ENCODE peak calls at places on chromosomes 3 and 15, in eight cellular contexts. One of them, this sample, is unnamed.

GRCh38 chr15:65379986-65380385 is 2.2 kb upstream of the IGDCC3 start:
- DNase-seq in adrenal gland: no peak
- DNase-seq in tibial nerve: no peak
- DNase-seq in testis: no peak
- DNase-seq in heart left ventricle: no peak
- DNase-seq in uterus: no peak
- DNase-seq in ovary: no peak
- DNase-seq in body of pancreas: no peak
- DNase-seq in this sample: no peak

GRCh38 chr15:96109820-96110219 is 220.7 kb upstream of the NR2F2 start:
- DNase-seq in testis: no peak
- DNase-seq in ovary: no peak
- DNase-seq in adrenal gland: no peak
- DNase-seq in body of pancreas: no peak
- DNase-seq in heart left ventricle: no peak
- DNase-seq in tibial nerve: no peak
- DNase-seq in uterus: no peak
- DNase-seq in this sample: no peak

GRCh38 chr3:112776836-112777235 is 69.8 kb downstream of the CD200R1L start:
- DNase-seq in adrenal gland: no peak
- DNase-seq in uterus: no peak
- DNase-seq in tibial nerve: no peak
- DNase-seq in heart left ventricle: no peak
- DNase-seq in testis: no peak
- DNase-seq in ovary: no peak
- DNase-seq in body of pancreas: no peak
- DNase-seq in this sample: no peak

GRCh38 chr15:28114721-28115622 is 15.9 kb upstream of the OCA2 start:
- DNase-seq in ovary: no peak
- DNase-seq in tibial nerve: no peak
- DNase-seq in heart left ventricle: peak
- DNase-seq in testis: no peak
- DNase-seq in uterus: no peak
- DNase-seq in adrenal gland: no peak
- DNase-seq in body of pancreas: no peak
- DNase-seq in this sample: no peak

GRCh38 chr3:192850501-192850981 is 67.1 kb downstream of the MB21D2 start:
- DNase-seq in heart left ventricle: no peak
- DNase-seq in ovary: no peak
- DNase-seq in body of pancreas: no peak
- DNase-seq in tibial nerve: no peak
- DNase-seq in adrenal gland: no peak
- DNase-seq in uterus: no peak
- DNase-seq in testis: no peak
- DNase-seq in this sample: peak

GRCh38 chr3:11591401-11592266 is 52.1 kb downstream of the VGLL4 start:
- DNase-seq in body of pancreas: peak
- DNase-seq in testis: peak
- DNase-seq in uterus: peak
- DNase-seq in heart left ventricle: peak
- DNase-seq in ovary: peak
- DNase-seq in tibial nerve: peak
- DNase-seq in adrenal gland: peak
- DNase-seq in this sample: peak

GRCh38 chr3:36698314-36698713 is 66.0 kb downstream of the DCLK3 start:
- DNase-seq in body of pancreas: no peak
- DNase-seq in uterus: no peak
- DNase-seq in tibial nerve: no peak
- DNase-seq in ovary: no peak
- DNase-seq in adrenal gland: no peak
- DNase-seq in testis: no peak
- DNase-seq in heart left ventricle: no peak
- DNase-seq in this sample: no peak

GRCh38 chr3:72708441-72708840 is 139.8 kb downstream of the SHQ1 start:
- DNase-seq in adrenal gland: no peak
- DNase-seq in tibial nerve: no peak
- DNase-seq in testis: no peak
- DNase-seq in heart left ventricle: no peak
- DNase-seq in ovary: no peak
- DNase-seq in body of pancreas: no peak
- DNase-seq in uterus: no peak
- DNase-seq in this sample: no peak

GRCh38 chr15:68725736-68726135 is 95.0 kb downstream of the ANP32A start:
- DNase-seq in tibial nerve: peak
- DNase-seq in heart left ventricle: peak
- DNase-seq in body of pancreas: peak
- DNase-seq in adrenal gland: peak
- DNase-seq in ovary: peak
- DNase-seq in testis: peak
- DNase-seq in uterus: peak
- DNase-seq in this sample: peak
- H3K27ac ChIP-seq in tibial nerve: no peak
- H3K27ac ChIP-seq in heart left ventricle: peak
- H3K27ac ChIP-seq in body of pancreas: no peak
- H3K27ac ChIP-seq in adrenal gland: no peak
- H3K27ac ChIP-seq in ovary: peak
- H3K27ac ChIP-seq in testis: no peak
- H3K27ac ChIP-seq in uterus: peak
- H3K27ac ChIP-seq in this sample: no peak

GRCh38 chr3:171460226-171461086 is at the start of gene TNIK:
- DNase-seq in heart left ventricle: peak
- DNase-seq in body of pancreas: peak
- DNase-seq in uterus: peak
- DNase-seq in testis: peak
- DNase-seq in ovary: peak
- DNase-seq in tibial nerve: peak
- DNase-seq in adrenal gland: peak
- DNase-seq in this sample: peak
- TF ChIP-seq POLR2A in heart left ventricle: no peak
- TF ChIP-seq POLR2A in body of pancreas: peak
- TF ChIP-seq POLR2A in uterus: peak
- TF ChIP-seq POLR2A in testis: no peak
- TF ChIP-seq POLR2A in ovary: no peak
- TF ChIP-seq POLR2A in tibial nerve: peak
- TF ChIP-seq POLR2A in adrenal gland: no peak
- TF ChIP-seq POLR2A in this sample: no peak

GRCh38 chr3:120435621-120436020 is 15.2 kb downstream of the FSTL1 start:
- DNase-seq in ovary: no peak
- DNase-seq in body of pancreas: no peak
- DNase-seq in testis: no peak
- DNase-seq in tibial nerve: no peak
- DNase-seq in uterus: no peak
- DNase-seq in adrenal gland: no peak
- DNase-seq in heart left ventricle: no peak
- DNase-seq in this sample: no peak
- H3K27ac ChIP-seq in ovary: no peak
- H3K27ac ChIP-seq in body of pancreas: no peak
- H3K27ac ChIP-seq in testis: peak
- H3K27ac ChIP-seq in tibial nerve: peak
- H3K27ac ChIP-seq in uterus: peak
- H3K27ac ChIP-seq in adrenal gland: no peak
- H3K27ac ChIP-seq in heart left ventricle: peak
- H3K27ac ChIP-seq in this sample: peak

GRCh38 chr3:79506751-79507150 is 261.0 kb downstream of the ROBO1 start:
- DNase-seq in body of pancreas: no peak
- DNase-seq in ovary: no peak
- DNase-seq in testis: no peak
- DNase-seq in adrenal gland: no peak
- DNase-seq in heart left ventricle: no peak
- DNase-seq in uterus: no peak
- DNase-seq in tibial nerve: no peak
- DNase-seq in this sample: no peak
- TF ChIP-seq POLR2A in body of pancreas: no peak
- TF ChIP-seq POLR2A in ovary: no peak
- TF ChIP-seq POLR2A in testis: no peak
- TF ChIP-seq POLR2A in adrenal gland: no peak
- TF ChIP-seq POLR2A in heart left ventricle: no peak
- TF ChIP-seq POLR2A in uterus: no peak
- TF ChIP-seq POLR2A in tibial nerve: no peak
- TF ChIP-seq POLR2A in this sample: no peak

DNA sequence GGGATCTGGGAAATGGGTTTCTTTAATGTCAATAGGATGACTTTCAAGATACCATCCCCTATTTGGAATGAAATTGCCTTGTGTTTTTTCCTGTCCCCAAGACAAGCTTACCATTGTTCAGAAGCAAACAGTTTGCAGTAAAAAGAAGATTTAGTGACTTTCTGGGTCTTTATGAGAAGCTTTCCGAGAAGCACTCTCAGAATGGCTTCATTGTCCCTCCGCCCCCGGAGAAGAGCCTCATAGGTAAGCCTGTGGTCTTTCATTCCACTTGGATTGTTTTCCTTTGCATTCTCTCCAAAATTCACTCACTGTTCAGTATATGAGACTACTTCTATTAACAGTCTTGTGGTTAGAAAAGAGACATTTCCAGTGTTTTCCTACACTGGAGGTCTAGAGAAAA is 25.6 kb upstream of the SNX22 start:
- DNase-seq in heart left ventricle: no peak
- DNase-seq in tibial nerve: no peak
- DNase-seq in testis: no peak
- DNase-seq in adrenal gland: no peak
- DNase-seq in body of pancreas: no peak
- DNase-seq in ovary: no peak
- DNase-seq in uterus: no peak
- DNase-seq in this sample: no peak
- H3K27ac ChIP-seq in heart left ventricle: no peak
- H3K27ac ChIP-seq in tibial nerve: peak
- H3K27ac ChIP-seq in testis: no peak
- H3K27ac ChIP-seq in adrenal gland: no peak
- H3K27ac ChIP-seq in body of pancreas: no peak
- H3K27ac ChIP-seq in ovary: no peak
- H3K27ac ChIP-seq in uterus: no peak
- H3K27ac ChIP-seq in this sample: no peak

DNA sequence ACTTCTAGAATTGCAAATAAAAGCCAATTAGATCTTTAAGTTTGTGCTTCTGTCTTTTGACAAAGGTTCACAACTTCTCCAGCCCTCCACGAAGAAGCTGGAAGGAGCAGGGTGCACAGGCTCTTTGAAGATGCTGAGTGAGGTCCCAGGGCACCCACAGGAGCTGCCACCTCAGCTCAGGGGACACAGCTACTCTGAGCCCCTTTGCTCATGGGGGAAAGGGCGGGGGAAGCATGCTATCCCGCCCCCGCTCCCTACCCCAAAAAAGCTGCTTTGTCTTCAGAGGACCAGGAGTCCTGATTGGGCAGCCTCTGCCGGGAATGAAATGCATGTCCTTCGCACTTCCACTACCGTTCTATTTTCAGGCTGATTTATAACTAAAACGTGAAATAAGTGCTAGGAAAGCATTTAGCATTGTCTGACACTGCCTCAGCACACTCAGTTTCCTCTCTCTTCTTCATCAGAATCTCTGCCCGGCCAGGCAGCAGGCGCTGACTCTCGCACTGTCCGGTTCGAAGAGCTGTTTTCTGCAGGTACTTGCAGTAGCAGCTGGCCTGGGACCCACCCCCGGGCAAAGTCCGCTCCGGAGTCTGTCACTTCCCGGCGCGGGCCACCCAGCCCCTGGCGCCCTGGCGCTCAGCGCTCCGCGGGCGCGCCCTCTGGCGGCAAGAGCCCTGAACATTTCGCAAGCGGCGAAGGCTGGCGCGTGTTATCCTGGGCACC is 45.5 kb upstream of the KLHL25 start:
- DNase-seq in adrenal gland: peak
- DNase-seq in tibial nerve: peak
- DNase-seq in uterus: peak
- DNase-seq in body of pancreas: peak
- DNase-seq in heart left ventricle: peak
- DNase-seq in ovary: peak
- DNase-seq in testis: peak
- DNase-seq in this sample: peak
- TF ChIP-seq POLR2A in adrenal gland: no peak
- TF ChIP-seq POLR2A in tibial nerve: no peak
- TF ChIP-seq POLR2A in uterus: no peak
- TF ChIP-seq POLR2A in body of pancreas: peak
- TF ChIP-seq POLR2A in heart left ventricle: no peak
- TF ChIP-seq POLR2A in ovary: no peak
- TF ChIP-seq POLR2A in testis: no peak
- TF ChIP-seq POLR2A in this sample: no peak

DNA sequence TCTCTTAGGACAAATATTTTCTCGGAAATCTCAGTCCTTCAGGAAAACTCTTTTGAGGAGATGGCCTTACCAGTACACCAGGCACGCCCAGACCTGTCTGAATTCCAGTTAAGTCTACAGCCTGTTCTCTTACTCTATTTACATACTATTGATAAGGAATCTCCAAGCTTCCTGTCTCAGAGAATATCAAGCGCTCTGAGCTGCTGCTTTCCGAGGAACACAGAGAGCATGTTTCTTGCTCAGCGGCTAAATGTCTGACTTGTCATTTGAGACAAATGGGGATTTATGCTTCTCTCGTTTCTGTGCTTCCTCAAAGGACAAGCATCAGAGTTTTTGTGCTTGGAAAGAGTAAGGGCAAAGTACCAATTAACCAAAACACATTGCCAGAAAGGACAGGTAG is 112.4 kb upstream of the CCDC54 start:
- DNase-seq in adrenal gland: no peak
- DNase-seq in uterus: no peak
- DNase-seq in tibial nerve: no peak
- DNase-seq in heart left ventricle: no peak
- DNase-seq in body of pancreas: peak
- DNase-seq in testis: no peak
- DNase-seq in ovary: no peak
- DNase-seq in this sample: peak
- H3K27ac ChIP-seq in adrenal gland: no peak
- H3K27ac ChIP-seq in uterus: no peak
- H3K27ac ChIP-seq in tibial nerve: no peak
- H3K27ac ChIP-seq in heart left ventricle: no peak
- H3K27ac ChIP-seq in body of pancreas: no peak
- H3K27ac ChIP-seq in testis: peak
- H3K27ac ChIP-seq in ovary: peak
- H3K27ac ChIP-seq in this sample: no peak

DNA sequence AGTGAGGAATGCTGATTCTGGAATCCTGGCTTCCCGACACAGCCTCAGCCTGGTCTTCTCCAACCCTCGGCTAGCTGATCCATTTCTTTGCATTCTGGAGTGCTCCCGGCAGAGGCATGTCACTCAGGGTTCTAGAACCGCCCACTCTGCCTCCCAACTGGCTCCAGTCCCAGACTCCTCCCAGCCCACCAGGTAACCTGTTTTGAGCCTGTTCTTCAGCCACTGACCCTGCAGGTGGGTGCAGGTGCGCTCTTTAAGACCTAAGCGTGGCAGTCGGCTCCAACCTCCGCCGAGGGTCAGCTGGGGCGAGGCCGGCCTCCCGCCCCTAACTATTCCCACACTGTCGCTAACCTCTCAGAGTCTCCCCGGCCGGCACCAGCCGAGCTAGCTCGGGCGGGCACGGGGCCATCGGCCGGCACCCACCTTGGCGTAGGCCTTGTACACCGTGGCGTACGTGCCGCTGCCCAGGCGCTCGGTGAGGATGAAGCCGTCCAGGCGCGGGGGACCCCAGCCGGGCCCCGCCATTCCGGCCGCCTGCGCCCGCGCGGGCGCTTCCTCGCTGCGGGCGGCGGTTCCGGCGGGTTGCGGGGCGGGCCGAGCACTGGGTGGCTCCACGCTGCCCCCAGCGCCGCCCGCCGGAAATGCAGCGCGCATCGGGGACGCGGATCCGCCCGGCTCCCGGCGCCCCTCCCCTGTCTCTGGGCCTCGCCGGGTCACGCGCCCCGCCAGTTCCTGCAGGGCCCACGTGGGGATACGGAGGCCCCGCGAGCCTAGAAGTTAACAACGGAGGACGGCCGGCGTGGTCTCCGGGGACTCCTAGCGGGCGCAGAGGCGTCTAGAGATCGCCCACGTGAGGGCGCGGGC is at the start of gene ULK3:
- DNase-seq in testis: peak
- DNase-seq in heart left ventricle: peak
- DNase-seq in ovary: peak
- DNase-seq in body of pancreas: peak
- DNase-seq in tibial nerve: peak
- DNase-seq in adrenal gland: peak
- DNase-seq in uterus: peak
- DNase-seq in this sample: peak
- TF ChIP-seq POLR2A in testis: no peak
- TF ChIP-seq POLR2A in heart left ventricle: no peak
- TF ChIP-seq POLR2A in ovary: peak
- TF ChIP-seq POLR2A in body of pancreas: peak
- TF ChIP-seq POLR2A in tibial nerve: peak
- TF ChIP-seq POLR2A in adrenal gland: peak
- TF ChIP-seq POLR2A in uterus: peak
- TF ChIP-seq POLR2A in this sample: no peak